ENCODE peak calls at places on chromosome 22, in five cellular contexts. L, G, K, F and E are unnamed samples.

GRCh38 chr22:46582281-46582811 is 37.8 kb upstream of the GRAMD4 start:
- DNase-seq in L (no peak), G (no peak), K (peak; percentile 86), F (no peak), E (peak; percentile 46)

GRCh38 chr22:29267462-29267857 is 321 bp downstream of the RHBDD3 start:
- DNase-seq in L (no peak), G (no peak), K (no peak), F (no peak), E (no peak)

GRCh38 chr22:22810471-22810870 is 77.1 kb upstream of the IGLL5 start:
- DNase-seq in L (peak; percentile 37), G (no peak), K (no peak), F (no peak), E (no peak)

GRCh38 chr22:29710922-29711593 is 8.7 kb upstream of the CABP7 start:
- DNase-seq in L (peak; percentile 92), G (no peak), K (no peak), F (no peak), E (no peak)

GRCh38 chr22:23622634-23623033 is 9.5 kb downstream of the DRICH1 start:
- DNase-seq in L (no peak), G (no peak), K (no peak), F (no peak), E (no peak)

GRCh38 chr22:27680636-27681035 is 120.9 kb downstream of the MN1 start:
- DNase-seq in L (no peak), G (no peak), K (no peak), F (no peak), E (no peak)

GRCh38 chr22:23104109-23104971 is 34.0 kb downstream of the GNAZ start:
- DNase-seq in L (no peak), G (no peak), K (no peak), F (no peak), E (no peak)

GRCh38 chr22:45083659-45084305 is 74.0 kb upstream of the PHF21B start:
- DNase-seq in L (no peak), G (no peak), K (no peak), F (no peak), E (no peak)

GRCh38 chr22:44404341-44405020 is 91.7 kb upstream of the SHISAL1 start:
- DNase-seq in L (no peak), G (no peak), K (no peak), F (no peak), E (peak; percentile 38)

GRCh38 chr22:33210129-33210784 is 152.1 kb upstream of the SYN3 start:
- DNase-seq in L (peak; percentile 53), G (no peak), K (peak; percentile 56), F (no peak), E (no peak)

GRCh38 chr22:41780714-41781507 is 19.6 kb upstream of the CCDC134 start:
- DNase-seq in L (peak; percentile 78), G (peak; percentile 35), K (peak; percentile 96), F (peak; percentile 34), E (peak; percentile 45)

GRCh38 chr22:29351042-29351441 is 35.5 kb upstream of the RASL10A start:
- DNase-seq in L (no peak), G (no peak), K (peak; percentile 60), F (no peak), E (no peak)

GRCh38 chr22:27984001-27984695 is 65.1 kb upstream of the PITPNB start:
- DNase-seq in L (peak; percentile 35), G (no peak), K (peak; percentile 35), F (no peak), E (peak; percentile 40)

GRCh38 chr22:42871146-42872050 is 14.3 kb upstream of the ARFGAP3 start:
- DNase-seq in L (no peak), G (no peak), K (no peak), F (no peak), E (peak; percentile 37)

GRCh38 chr22:26245001-26245400 is 75.7 kb downstream of the SEZ6L start:
- DNase-seq in L (no peak), G (no peak), K (no peak), F (no peak), E (no peak)

GRCh38 chr22:27876684-27877083 is 42.4 kb downstream of the PITPNB start:
- DNase-seq in L (no peak), G (no peak), K (no peak), F (no peak), E (no peak)

GRCh38 chr22:29917052-29917902 is 34.3 kb downstream of the MTMR3 start:
- DNase-seq in L (peak; percentile 81), G (peak; percentile 26), K (no peak), F (peak; percentile 58), E (peak; percentile 58)

GRCh38 chr22:33576205-33576604 is 344.1 kb downstream of the LARGE1 start:
- DNase-seq in L (no peak), G (no peak), K (no peak), F (no peak), E (no peak)

GRCh38 chr22:44371741-44372525 is 59.2 kb upstream of the SHISAL1 start:
- DNase-seq in L (no peak), G (no peak), K (no peak), F (peak; percentile 6), E (peak; percentile 30)

GRCh38 chr22:17112491-17113042 is 8.6 kb downstream of the TMEM121B start:
- DNase-seq in L (no peak), G (no peak), K (no peak), F (no peak), E (no peak)

GRCh38 chr22:46085831-46086576 is 64.3 kb upstream of the PPARA start:
- DNase-seq in L (peak; percentile 77), G (no peak), K (peak; percentile 90), F (peak; percentile 83), E (peak; percentile 60)

GRCh38 chr22:45008853-45009751 is 703 bp downstream of the PHF21B start:
- DNase-seq in L (no peak), G (no peak), K (no peak), F (peak; percentile 31), E (no peak)

GRCh38 chr22:28441720-28442263 is 237.8 kb downstream of the TTC28 start:
- DNase-seq in L (no peak), G (no peak), K (no peak), F (peak; percentile 40), E (no peak)

GRCh38 chr22:40241200-40241763 is 63.6 kb downstream of the TNRC6B start:
- DNase-seq in L (no peak), G (no peak), K (no peak), F (no peak), E (no peak)

GRCh38 chr22:39941661-39942060 is 18.5 kb upstream of the TMA7B start:
- DNase-seq in L (no peak), G (no peak), K (no peak), F (no peak), E (no peak)

GRCh38 chr22:42462016-42462415 is 29.8 kb upstream of the NFAM1 start:
- DNase-seq in L (no peak), G (no peak), K (no peak), F (no peak), E (no peak)

GRCh38 chr22:45092644-45093043 is 71.1 kb upstream of the NUP50 start:
- DNase-seq in L (no peak), G (no peak), K (no peak), F (no peak), E (no peak)

GRCh38 chr22:43592470-43592869 is 180.7 kb downstream of the MPPED1 start:
- DNase-seq in L (no peak), G (no peak), K (no peak), F (no peak), E (no peak)

GRCh38 chr22:27124336-27125023 is 467.1 kb downstream of the MIAT start:
- DNase-seq in L (peak; percentile 63), G (no peak), K (no peak), F (no peak), E (no peak)

GRCh38 chr22:32281092-32281491 is 25.9 kb upstream of the SLC5A4 start:
- DNase-seq in L (no peak), G (no peak), K (no peak), F (no peak), E (no peak)

GRCh38 chr22:44573451-44573850 is 75.4 kb upstream of the RTL6 start:
- DNase-seq in L (peak; percentile 42), G (no peak), K (no peak), F (no peak), E (peak; percentile 17)

GRCh38 chr22:36349726-36350125 is 38.0 kb downstream of the MYH9 start:
- DNase-seq in L (no peak), G (no peak), K (no peak), F (no peak), E (no peak)
- H3K4me1 ChIP-seq in L (peaks cover 69% of the 10 kb centered on the region), G (peaks cover 79% of the 10 kb centered on the region), K (peaks cover 23% of the 10 kb centered on the region), F (peaks cover 36% of the 10 kb centered on the region), E (peaks cover 7% of the 10 kb centered on the region)

GRCh38 chr22:38861170-38861874 is 10.7 kb downstream of the CBX6 start:
- DNase-seq in L (peak; percentile 65), G (no peak), K (no peak), F (no peak), E (peak; percentile 35)
- TF ChIP-seq CTCF in L (no peak), G (peak; percentile 8), K (no peak), F (no peak), E (no peak)

DNA sequence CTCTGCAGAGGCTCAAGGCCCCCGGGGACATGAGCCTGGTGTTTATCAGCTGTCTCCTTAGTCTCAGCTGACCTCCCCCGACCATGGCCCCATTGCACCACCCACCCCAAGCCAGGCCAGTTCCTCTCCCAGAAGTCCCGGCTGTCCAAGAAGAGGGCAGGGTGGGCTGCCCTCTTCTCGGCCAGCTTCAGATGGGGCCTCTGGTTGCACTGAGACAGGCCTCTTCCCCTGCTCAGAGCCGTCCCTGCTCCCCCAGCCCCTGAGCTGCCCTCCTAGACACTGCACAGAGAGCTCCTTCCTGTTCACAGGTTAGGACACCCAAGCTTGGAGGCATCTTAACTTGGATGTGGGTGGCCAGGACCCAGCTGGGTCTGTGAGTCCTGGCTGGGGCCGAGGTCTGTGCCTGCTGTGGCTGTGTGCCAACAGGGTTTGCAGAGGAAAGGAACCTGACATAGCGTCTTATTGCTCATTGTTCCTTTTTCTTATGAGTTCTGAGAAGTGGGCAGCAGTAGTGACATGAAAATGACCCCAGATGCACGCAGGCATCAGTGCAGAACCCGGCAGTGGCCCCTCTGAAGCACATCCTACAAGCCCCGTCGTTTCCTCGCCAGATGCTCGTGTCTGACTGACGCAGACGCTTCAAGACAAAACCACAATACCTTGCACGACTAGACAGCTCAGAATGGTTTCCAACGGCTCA is 5.5 kb downstream of the TRABD start:
- DNase-seq in L (peak; percentile 77), G (no peak), K (peak; percentile 95), F (no peak), E (no peak)
- TF ChIP-seq POLR2A in L (no peak), G (no peak), K (no peak), F (no peak), E (no peak)

GRCh38 chr22:20552913-20553401 is 45.5 kb downstream of the MED15 start:
- DNase-seq in L (no peak), G (no peak), K (no peak), F (no peak), E (no peak)

GRCh38 chr22:20551805-20552449 is 44.5 kb downstream of the MED15 start:
- DNase-seq in L (peak; percentile 78), G (no peak), K (no peak), F (peak; percentile 33), E (no peak)

GRCh38 chr22:20550851-20551744 is 43.7 kb downstream of the MED15 start:
- DNase-seq in L (peak; percentile 78), G (no peak), K (no peak), F (peak; percentile 64), E (no peak)

GRCh38 chr22:20553947-20554741 is 46.7 kb downstream of the MED15 start:
- DNase-seq in L (peak; percentile 79), G (no peak), K (no peak), F (no peak), E (no peak)

DNA sequence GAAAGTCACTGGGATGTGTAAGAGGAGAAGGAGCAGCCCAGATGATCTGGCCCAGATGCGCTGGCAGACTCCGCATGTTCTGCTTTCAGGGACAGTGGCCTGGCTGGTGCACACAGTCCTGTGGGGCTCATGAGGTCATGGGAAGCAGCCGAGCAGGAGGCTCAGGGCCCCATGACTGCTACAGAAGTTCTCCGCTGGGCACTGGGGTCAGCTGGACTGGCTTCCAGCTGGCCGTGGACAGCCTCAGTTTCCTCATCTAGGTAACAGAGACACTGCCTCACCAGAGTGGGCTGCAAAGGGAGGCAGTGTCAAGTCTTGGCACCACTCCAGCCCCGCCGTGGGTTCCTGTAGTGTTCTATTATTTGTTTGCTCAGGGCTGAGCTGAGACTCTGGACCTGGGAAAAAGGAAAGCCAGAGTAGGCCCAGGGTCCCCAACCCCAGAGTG is 45.1 kb downstream of the MED15 start:
- DNase-seq in L (peak; percentile 98), G (peak; percentile 81), K (peak; percentile 72), F (peak; percentile 65), E (no peak)
- H3K4me1 ChIP-seq in L (peaks cover 68% of the 10 kb centered on the region), G (peaks cover 72% of the 10 kb centered on the region), K (peaks cover 19% of the 10 kb centered on the region), F (peaks cover 50% of the 10 kb centered on the region), E (no peaks in the 10 kb centered on the region)